ENCODE peak calls at places on chromosomes 6 and 20, in four cellular contexts. F is A549, U is GM23338, E is tibial nerve. D is an unnamed sample.

GRCh38 chr6:167211870-167212715 is 54.3 kb upstream of the GPR31 start:
- DNase-seq in E (no peak), F (no peak), U (no peak), D (no peak)

GRCh38 chr6:157292202-157292601 is 31.1 kb downstream of the TMEM242 start:
- DNase-seq in U (no peak), E (no peak), F (no peak), D (no peak)

GRCh38 chr6:71332012-71332411 is 43.4 kb downstream of the OGFRL1 start:
- DNase-seq in F (no peak), U (no peak), E (no peak), D (no peak)

GRCh38 chr20:52783769-52784168 is 188.4 kb upstream of the TSHZ2 start:
- DNase-seq in U (peak), E (no peak), F (no peak), D (no peak)

GRCh38 chr6:153965996-153966395 is 73.0 kb upstream of the OPRM1 start:
- DNase-seq in F (no peak), U (no peak), E (no peak), D (no peak)

GRCh38 chr6:33205172-33206026 is 944 bp downstream of the HSD17B8 start:
- DNase-seq in E (no peak), F (peak), U (peak), D (no peak)

GRCh38 chr6:125611573-125612399 is 137.6 kb upstream of the HEY2 start:
- DNase-seq in U (peak), F (no peak), E (no peak), D (no peak)

GRCh38 chr20:16573011-16573965 is at the start of gene KIF16B:
- DNase-seq in E (peak), F (peak), U (peak), D (peak)

GRCh38 chr6:53492860-53493634 is 51.9 kb downstream of the GCLC start:
- DNase-seq in E (no peak), F (peak), U (peak), D (no peak)

GRCh38 chr6:11909696-11910132 is 102.4 kb upstream of the HIVEP1 start:
- DNase-seq in F (no peak), E (no peak), U (no peak), D (no peak)

GRCh38 chr6:6694368-6694780 is 105.9 kb downstream of the LY86 start:
- DNase-seq in E (no peak), F (no peak), U (peak), D (no peak)

GRCh38 chr6:149696904-149697303 is 21.0 kb downstream of the LATS1 start:
- DNase-seq in U (no peak), F (no peak), E (no peak), D (no peak)

GRCh38 chr6:39189915-39190544 is 39.2 kb downstream of the KCNK5 start:
- DNase-seq in F (peak), E (no peak), U (peak), D (peak)

GRCh38 chr6:129641344-129641743 is 68.6 kb downstream of the ARHGAP18 start:
- DNase-seq in U (no peak), F (no peak), E (no peak), D (no peak)

GRCh38 chr6:51494342-51494741 is 593.1 kb downstream of the PKHD1 start:
- DNase-seq in E (no peak), F (no peak), U (peak), D (no peak)

GRCh38 chr6:54718541-54719023 is 128.0 kb upstream of the FAM83B start:
- DNase-seq in U (no peak), E (no peak), F (no peak), D (no peak)

GRCh38 chr6:162706236-162706635 is 21.3 kb downstream of the PRKN start:
- DNase-seq in U (no peak), F (no peak), E (peak), D (peak)

GRCh38 chr20:25273046-25273445 is 25.2 kb downstream of the PYGB start:
- DNase-seq in E (no peak), F (no peak), U (no peak), D (no peak)

GRCh38 chr6:130900913-130901312 is 73.7 kb downstream of the SMLR1 start:
- DNase-seq in F (peak), E (peak), U (no peak), D (peak)

GRCh38 chr6:116055513-116055912 is 5.2 kb downstream of the FRK start:
- DNase-seq in F (no peak), U (no peak), E (no peak), D (no peak)

GRCh38 chr20:22402550-22402949 is 181.8 kb downstream of the FOXA2 start:
- DNase-seq in F (no peak), E (no peak), U (no peak), D (no peak)

GRCh38 chr20:30484749-30485070 is 772.8 kb upstream of the DEFB115 start:
- DNase-seq in F (no peak), E (no peak), U (no peak), D (no peak)

GRCh38 chr6:4103929-4104328 is 25.0 kb upstream of the FAM217A start:
- DNase-seq in E (no peak), F (no peak), U (no peak), D (no peak)

GRCh38 chr6:72999995-73000394 is 225.3 kb downstream of the KHDC1L start:
- DNase-seq in E (no peak), F (no peak), U (no peak), D (no peak)

GRCh38 chr20:38723069-38723981 is 961 bp upstream of the SLC32A1 start:
- DNase-seq in U (peak), F (no peak), E (no peak), D (no peak)

GRCh38 chr20:48784273-48784641 is 43.5 kb downstream of the PREX1 start:
- DNase-seq in F (no peak), U (no peak), E (no peak), D (no peak)

GRCh38 chr20:5550738-5551529 is 199.3 kb upstream of the SHLD1 start:
- DNase-seq in U (no peak), E (no peak), F (no peak), D (no peak)

GRCh38 chr6:130815200-130816071 is 11.8 kb upstream of the SMLR1 start:
- DNase-seq in F (no peak), U (no peak), E (no peak), D (no peak)

GRCh38 chr20:8194721-8195120 is 62.7 kb downstream of the PLCB1 start:
- DNase-seq in E (no peak), F (no peak), U (no peak), D (no peak)

GRCh38 chr6:130713144-130713543 is 114.1 kb upstream of the SMLR1 start:
- DNase-seq in F (no peak), U (peak), E (no peak), D (no peak)

GRCh38 chr20:21315138-21315537 is 12.0 kb downstream of the XRN2 start:
- DNase-seq in F (no peak), U (no peak), E (no peak), D (no peak)

GRCh38 chr6:72363844-72364740 is 257.8 kb upstream of the KCNQ5 start:
- DNase-seq in E (no peak), U (no peak), F (no peak), D (no peak)

GRCh38 chr6:121826156-121826810 is 390.8 kb downstream of the GJA1 start:
- DNase-seq in U (no peak), E (no peak), F (peak), D (no peak)

GRCh38 chr6:22613695-22614094 is 44.3 kb downstream of the HDGFL1 start:
- DNase-seq in F (no peak), U (no peak), E (no peak), D (no peak)

DNA sequence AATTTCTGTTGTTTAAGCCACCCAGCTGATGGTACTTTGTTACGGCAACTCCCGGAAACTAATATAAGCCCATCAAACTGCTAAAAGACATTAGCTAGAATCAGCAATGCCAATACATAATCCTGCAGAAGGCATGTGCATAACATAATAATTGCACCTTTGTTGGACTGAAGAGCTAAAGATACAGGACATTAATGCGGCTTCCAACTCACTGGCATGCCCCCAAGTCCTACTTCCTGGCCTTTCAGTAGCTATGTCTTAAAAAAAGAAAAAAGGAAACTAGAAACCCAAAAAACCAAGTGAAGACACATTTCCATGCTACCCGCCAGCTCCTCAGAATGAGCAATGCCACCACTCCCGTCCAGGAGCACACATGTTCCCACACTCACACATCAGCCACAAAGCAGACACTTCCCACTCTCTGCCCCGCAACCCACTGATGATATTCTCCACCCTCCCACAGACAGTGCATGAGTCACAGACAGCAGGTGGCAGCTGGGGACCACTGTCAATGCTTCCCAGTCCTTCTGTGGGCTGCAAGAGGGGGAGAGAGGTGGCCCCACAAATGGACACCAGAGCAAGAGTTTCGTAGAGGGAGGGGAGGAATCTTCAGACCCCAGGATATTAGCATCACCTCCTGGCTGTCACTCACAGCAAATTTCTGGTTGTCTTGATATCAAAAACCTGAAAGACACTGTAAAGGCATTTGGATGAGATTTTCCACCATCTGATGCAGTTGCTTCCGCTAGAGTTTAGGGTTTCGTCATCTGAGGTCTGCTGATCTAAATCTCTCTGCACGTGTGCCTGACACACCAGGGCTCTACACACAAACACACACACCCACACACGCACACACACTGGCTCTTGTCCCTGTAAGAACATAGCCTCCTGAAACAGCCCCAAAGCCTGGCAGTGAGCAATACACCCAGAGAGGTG is 32.8 kb downstream of the GFOD1 start:
- DNase-seq in E (no peak), F (no peak), U (no peak), D (peak)
- TF ChIP-seq CTCF in E (no peak), F (no peak), U (no peak), D (peak)

DNA sequence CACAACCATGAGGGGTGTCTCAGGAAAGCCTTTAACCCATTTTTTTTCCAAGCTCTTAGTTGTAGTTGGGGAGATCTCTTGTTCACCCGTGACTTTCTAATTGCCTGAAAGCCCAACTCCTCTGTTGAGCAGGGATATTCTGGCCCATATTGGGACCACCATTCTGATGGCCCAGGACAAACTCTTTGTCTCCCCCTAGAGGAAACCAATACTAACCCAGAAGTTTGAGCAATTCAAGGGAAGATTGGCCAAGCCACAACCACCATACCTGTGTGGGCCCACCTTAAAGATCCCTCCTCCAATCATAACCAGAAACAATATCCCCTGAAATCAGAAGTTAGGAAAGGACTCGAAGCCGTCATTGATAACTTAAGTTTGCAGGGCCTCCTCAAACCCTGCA is 132.6 kb downstream of the THBS2 start:
- DNase-seq in F (no peak), E (no peak), U (no peak), D (no peak)
- TF ChIP-seq CTCF in F (no peak), E (no peak), U (peak), D (no peak)

GRCh38 chr6:147973806-147974205 is 368.8 kb upstream of the SASH1 start:
- DNase-seq in U (no peak), F (no peak), E (no peak), D (no peak)

GRCh38 chr6:147972436-147972835 is 370.2 kb upstream of the SASH1 start:
- DNase-seq in E (no peak), U (no peak), F (no peak), D (no peak)

GRCh38 chr6:147974376-147974775 is 368.3 kb upstream of the SASH1 start:
- DNase-seq in U (no peak), E (no peak), F (no peak), D (no peak)

DNA sequence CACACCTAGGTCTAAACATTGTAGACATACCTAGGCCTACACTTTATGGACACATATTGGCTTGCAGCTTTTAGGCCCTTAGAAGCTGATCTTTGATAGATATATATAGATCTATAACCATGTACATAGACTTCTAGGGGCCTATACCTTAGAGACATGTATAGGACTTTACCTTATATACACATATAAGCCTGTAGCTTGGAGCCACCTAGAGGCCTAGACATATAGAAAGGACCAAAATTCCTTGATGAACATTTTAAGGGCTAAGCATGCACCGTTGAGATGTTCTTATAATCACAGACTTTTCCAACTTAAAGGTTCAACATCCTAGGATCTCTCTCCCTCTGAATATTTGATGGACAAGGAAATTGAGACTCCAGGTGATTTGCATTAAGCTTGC is 371.7 kb upstream of the SASH1 start:
- DNase-seq in F (no peak), E (no peak), U (peak), D (no peak)
- TF ChIP-seq CTCF in F (no peak), E (no peak), U (peak), D (no peak)

GRCh38 chr6:43997342-43997677 is 129.9 kb downstream of the MRPL14 start:
- DNase-seq in F (no peak), E (no peak), U (no peak), D (no peak)

GRCh38 chr6:43995137-43995536 is 132.1 kb downstream of the MRPL14 start:
- DNase-seq in E (no peak), U (no peak), F (no peak), D (no peak)

GRCh38 chr6:43993881-43994523 is 133.2 kb downstream of the MRPL14 start:
- DNase-seq in F (no peak), U (no peak), E (no peak), D (peak)

GRCh38 chr6:43999628-44000027 is 127.6 kb downstream of the MRPL14 start:
- DNase-seq in E (no peak), U (no peak), F (no peak), D (no peak)

GRCh38 chr6:43996614-43997341 is 130.5 kb downstream of the MRPL14 start:
- DNase-seq in U (no peak), E (no peak), F (no peak), D (peak)
- TF ChIP-seq CTCF in U (no peak), E (no peak), F (no peak), D (no peak)

GRCh38 chr6:118897386-118897785 is 3.4 kb downstream of the ASF1A start:
- DNase-seq in F (no peak), U (no peak), E (no peak), D (no peak)

GRCh38 chr6:118895241-118895561 is 1.2 kb downstream of the ASF1A start:
- DNase-seq in F (no peak), E (no peak), U (no peak), D (no peak)

GRCh38 chr6:118893882-118894424 is at the start of gene ASF1A:
- DNase-seq in U (peak), E (peak), F (peak), D (peak)

GRCh38 chr6:118894425-118895240 is 681 bp downstream of the ASF1A start:
- DNase-seq in F (peak), E (peak), U (peak), D (peak)

GRCh38 chr6:118896339-118897136 is 2.6 kb downstream of the ASF1A start:
- DNase-seq in F (peak), U (peak), E (no peak), D (no peak)
- TF ChIP-seq CTCF in F (peak), U (peak), E (no peak), D (no peak)

GRCh38 chr6:47690791-47691190 is 7.6 kb upstream of the ADGRF4 start:
- DNase-seq in U (no peak), E (no peak), F (no peak), D (no peak)

GRCh38 chr6:47687432-47687831 is 10.9 kb upstream of the ADGRF4 start:
- DNase-seq in E (no peak), U (no peak), F (no peak), D (no peak)

DNA sequence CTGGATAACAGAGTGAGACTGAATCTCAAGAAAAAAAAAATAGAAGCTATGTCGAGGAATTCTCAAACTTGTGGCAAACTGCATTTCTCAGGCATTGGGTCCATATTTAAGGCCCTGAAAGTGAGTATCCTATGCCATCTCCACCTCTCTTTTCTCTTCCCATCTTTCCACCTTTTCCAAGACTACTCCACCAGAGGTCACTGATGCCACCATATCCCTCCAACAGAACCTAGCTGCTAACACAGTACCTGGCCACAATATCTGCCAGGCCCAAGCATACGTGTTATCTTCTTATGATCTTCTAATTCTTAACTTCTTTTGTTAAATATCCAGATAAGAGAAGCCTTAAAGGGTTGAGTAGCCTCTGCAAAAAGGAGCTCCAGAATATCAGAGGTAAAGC is 8.2 kb upstream of the ADGRF4 start:
- DNase-seq in E (no peak), U (peak), F (no peak), D (no peak)
- TF ChIP-seq CTCF in E (no peak), U (no peak), F (peak), D (no peak)

GRCh38 chr6:41335943-41336342 is 535 bp downstream of the NCR2 start:
- DNase-seq in U (no peak), F (no peak), E (no peak), D (no peak)

GRCh38 chr6:41332842-41333736 is 2.3 kb upstream of the NCR2 start:
- DNase-seq in F (no peak), E (no peak), U (no peak), D (no peak)

GRCh38 chr6:41336824-41337223 is 1.4 kb downstream of the NCR2 start:
- DNase-seq in U (no peak), F (no peak), E (no peak), D (no peak)

GRCh38 chr6:41335296-41335695 is at the start of gene NCR2:
- DNase-seq in U (no peak), F (no peak), E (no peak), D (no peak)

DNA sequence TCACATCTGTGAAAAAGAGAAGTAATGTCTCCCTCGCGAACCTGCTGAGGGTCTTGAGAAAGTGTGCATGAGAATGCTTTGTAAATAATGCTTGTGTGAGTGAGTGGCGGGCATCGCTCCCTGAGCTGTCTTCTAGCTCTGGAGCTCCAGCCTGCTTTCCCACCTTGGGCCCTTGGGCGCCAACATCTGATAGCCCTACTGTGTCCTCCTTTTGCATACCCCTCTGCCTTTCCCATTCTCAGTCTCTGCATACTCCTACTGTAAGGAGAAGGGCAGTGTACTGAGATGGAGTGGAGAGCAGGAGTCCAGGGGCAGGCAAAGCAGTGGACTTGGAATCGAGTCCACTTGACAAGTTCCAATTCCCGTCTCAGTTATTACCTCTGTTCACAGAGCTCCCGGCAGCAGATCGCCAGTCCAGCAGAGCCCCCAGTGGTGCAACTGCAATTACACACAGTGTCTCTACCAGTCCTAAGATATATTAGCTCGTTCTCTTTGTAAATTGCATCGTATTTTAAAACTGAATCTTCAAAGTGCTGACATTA is 855 bp upstream of the NCR2 start:
- DNase-seq in F (no peak), E (no peak), U (no peak), D (no peak)
- TF ChIP-seq CTCF in F (no peak), E (no peak), U (peak), D (no peak)